ENCODE peak calls at places on chromosome 2, in four cellular contexts. V is activated CD8-positive, alpha-beta memory T cell treated with anti-CD3 and anti-CD28 coated beads for 24 hours; U is iPS-NIHi11; W is stimulated activated CD8-positive, alpha-beta memory T cell treated with anti-CD3 and anti-CD28 coated beads, Interleukin-4, amount 100 ng/mL, for 4 hours. Z is an unnamed sample.

GRCh38 chr2:199278099-199278498 is 179.6 kb downstream of the SATB2 start:
- DNase-seq in V (no peak), U (no peak), W (no peak), Z (peak)

GRCh38 chr2:197538412-197538811 is 22.5 kb downstream of the MOB4 start:
- DNase-seq in V (no peak), U (no peak), W (no peak), Z (peak)

GRCh38 chr2:20447437-20448245 is 767 bp downstream of the RHOB start:
- DNase-seq in V (peak), U (no peak), W (no peak), Z (peak)

GRCh38 chr2:11327871-11328270 is 16.6 kb downstream of the ROCK2 start:
- DNase-seq in V (no peak), U (no peak), W (no peak), Z (no peak)

GRCh38 chr2:47108638-47109372 is 46.3 kb downstream of the STPG4 start:
- DNase-seq in V (no peak), U (no peak), W (no peak), Z (peak)

GRCh38 chr2:221958224-221958623 is 340.6 kb downstream of the PAX3 start:
- DNase-seq in V (no peak), U (peak), W (no peak), Z (no peak)

GRCh38 chr2:120012771-120013568 is at the start of gene EPB41L5:
- DNase-seq in V (peak), U (peak), W (peak), Z (peak)

GRCh38 chr2:37655442-37655841 is 16.0 kb downstream of the CDC42EP3 start:
- DNase-seq in V (no peak), U (no peak), W (no peak), Z (no peak)

GRCh38 chr2:241094172-241094571 is 7.9 kb downstream of the MTERF4 start:
- DNase-seq in V (no peak), U (no peak), W (no peak), Z (no peak)

GRCh38 chr2:223416826-223417610 is 185.1 kb downstream of the SCG2 start:
- DNase-seq in V (no peak), U (no peak), W (no peak), Z (no peak)

GRCh38 chr2:83368461-83368860 is 1090.6 kb downstream of the SUCLG1 start:
- DNase-seq in V (no peak), U (no peak), W (no peak), Z (no peak)

GRCh38 chr2:138267161-138267901 is 234.2 kb upstream of the SPOPL start:
- DNase-seq in V (no peak), U (no peak), W (no peak), Z (peak)

GRCh38 chr2:160429248-160430000 is 64.2 kb downstream of the RBMS1 start:
- DNase-seq in V (no peak), U (no peak), W (no peak), Z (peak)

GRCh38 chr2:70697603-70698383 is 70.2 kb downstream of the ADD2 start:
- DNase-seq in V (peak), U (no peak), W (no peak), Z (no peak)

GRCh38 chr2:182817558-182817957 is 48.9 kb downstream of the FRZB start:
- DNase-seq in V (no peak), U (no peak), W (no peak), Z (no peak)

GRCh38 chr2:137221797-137222492 is 456.6 kb downstream of the THSD7B start:
- DNase-seq in V (no peak), U (no peak), W (no peak), Z (no peak)

GRCh38 chr2:46690825-46691224 is 211.5 kb downstream of the TMEM247 start:
- DNase-seq in V (no peak), U (no peak), W (no peak), Z (peak)

GRCh38 chr2:31137211-31138036 is 816 bp downstream of the GALNT14 start:
- DNase-seq in V (peak), U (peak), W (no peak), Z (no peak)

GRCh38 chr2:136131484-136131960 is 13.6 kb upstream of the CXCR4 start:
- DNase-seq in V (no peak), U (no peak), W (no peak), Z (no peak)

GRCh38 chr2:191691016-191691725 is 13.2 kb downstream of the NABP1 start:
- DNase-seq in V (no peak), U (peak), W (no peak), Z (peak)

GRCh38 chr2:85522090-85522647 is 16.8 kb upstream of the MAT2A start:
- DNase-seq in V (no peak), U (no peak), W (no peak), Z (no peak)

GRCh38 chr2:37389984-37390765 is 45.7 kb downstream of the QPCT start:
- DNase-seq in V (peak), U (peak), W (peak), Z (peak)

GRCh38 chr2:179532890-179533289 is 268.3 kb upstream of the SESTD1 start:
- DNase-seq in V (no peak), U (no peak), W (no peak), Z (no peak)

GRCh38 chr2:2189112-2189398 is 142.0 kb downstream of the MYT1L start:
- DNase-seq in V (no peak), U (no peak), W (no peak), Z (no peak)

GRCh38 chr2:151238527-151239487 is 22.9 kb downstream of the RBM43 start:
- DNase-seq in V (no peak), U (peak), W (no peak), Z (peak)

GRCh38 chr2:156473445-156473844 is 37.3 kb downstream of the GPD2 start:
- DNase-seq in V (no peak), U (no peak), W (no peak), Z (no peak)

GRCh38 chr2:232488097-232488711 is 570 bp upstream of the ECEL1 start:
- DNase-seq in V (no peak), U (peak), W (no peak), Z (no peak)

GRCh38 chr2:96534701-96535181 is 1.8 kb upstream of the ARID5A start:
- DNase-seq in V (no peak), U (no peak), W (no peak), Z (no peak)

GRCh38 chr2:189580267-189580661 is 322 bp downstream of the SLC40A1 start:
- DNase-seq in V (peak), U (peak), W (no peak), Z (no peak)

GRCh38 chr2:46143401-46144132 is 153.6 kb upstream of the EPAS1 start:
- DNase-seq in V (peak), U (no peak), W (no peak), Z (no peak)

GRCh38 chr2:132824716-132825115 is 154.7 kb upstream of the LYPD1 start:
- DNase-seq in V (no peak), U (no peak), W (no peak), Z (peak)

GRCh38 chr2:46800218-46800617 is 115.4 kb downstream of the MCFD2 start:
- DNase-seq in V (no peak), U (no peak), W (no peak), Z (peak)

GRCh38 chr2:238063414-238064189 is 2.8 kb downstream of the SCLY start:
- DNase-seq in V (peak), U (no peak), W (no peak), Z (no peak)

GRCh38 chr2:10080536-10081304 is 509 bp upstream of the CYS1 start:
- DNase-seq in V (no peak), U (no peak), W (no peak), Z (no peak)

GRCh38 chr2:189076131-189076530 is 102.0 kb downstream of the COL3A1 start:
- DNase-seq in V (no peak), U (no peak), W (no peak), Z (no peak)

GRCh38 chr2:86372641-86373502 is 35.4 kb upstream of the REEP1 start:
- DNase-seq in V (no peak), U (peak), W (no peak), Z (peak)

GRCh38 chr2:21585863-21586262 is 462.1 kb downstream of the TDRD15 start:
- DNase-seq in V (no peak), U (no peak), W (no peak), Z (no peak)

GRCh38 chr2:86482034-86482433 is 40.9 kb downstream of the KDM3A start:
- DNase-seq in V (no peak), U (no peak), W (no peak), Z (peak)